ENCODE peak calls at places on chromosomes 6 and 20, in six cellular contexts. One of them, this sample, is unnamed.

GRCh38 chr6:1856381-1856780 is 246.7 kb downstream of the FOXC1 start:
- DNase-seq in stimulated activated CD8-positive, alpha-beta memory T cell treated with anti-CD3 and anti-CD28 coated beads, Interleukin-2, amount 100 ng/mL, for 48 hours: no peak
- DNase-seq in naive B cell: peak; percentile 59
- DNase-seq in stimulated activated CD4-positive, alpha-beta T cell treated with anti-CD3 and anti-CD28 coated beads, Interleukin-15, amount 100 ng/mL, for 24 hours: no peak
- DNase-seq in C1 segment of cervical spinal cord: no peak
- DNase-seq in hypothalamus: no peak
- DNase-seq in this sample: peak; percentile 11

GRCh38 chr6:101806241-101806640 is 412.7 kb downstream of the GRIK2 start:
- DNase-seq in stimulated activated CD8-positive, alpha-beta memory T cell treated with anti-CD3 and anti-CD28 coated beads, Interleukin-2, amount 100 ng/mL, for 48 hours: no peak
- DNase-seq in naive B cell: no peak
- DNase-seq in stimulated activated CD4-positive, alpha-beta T cell treated with anti-CD3 and anti-CD28 coated beads, Interleukin-15, amount 100 ng/mL, for 24 hours: no peak
- DNase-seq in C1 segment of cervical spinal cord: no peak
- DNase-seq in hypothalamus: no peak
- DNase-seq in this sample: peak; percentile 28

GRCh38 chr20:32779500-32780215 is 17.5 kb downstream of the DNMT3B start:
- DNase-seq in stimulated activated CD8-positive, alpha-beta memory T cell treated with anti-CD3 and anti-CD28 coated beads, Interleukin-2, amount 100 ng/mL, for 48 hours: no peak
- DNase-seq in naive B cell: no peak
- DNase-seq in stimulated activated CD4-positive, alpha-beta T cell treated with anti-CD3 and anti-CD28 coated beads, Interleukin-15, amount 100 ng/mL, for 24 hours: no peak
- DNase-seq in C1 segment of cervical spinal cord: no peak
- DNase-seq in hypothalamus: no peak
- DNase-seq in this sample: no peak

GRCh38 chr20:50516935-50517816 is 7.0 kb downstream of the PTPN1 start:
- DNase-seq in stimulated activated CD8-positive, alpha-beta memory T cell treated with anti-CD3 and anti-CD28 coated beads, Interleukin-2, amount 100 ng/mL, for 48 hours: no peak
- DNase-seq in naive B cell: no peak
- DNase-seq in stimulated activated CD4-positive, alpha-beta T cell treated with anti-CD3 and anti-CD28 coated beads, Interleukin-15, amount 100 ng/mL, for 24 hours: no peak
- DNase-seq in C1 segment of cervical spinal cord: no peak
- DNase-seq in hypothalamus: no peak
- DNase-seq in this sample: no peak

GRCh38 chr6:100376103-100376502 is 88.6 kb downstream of the SIM1 start:
- DNase-seq in stimulated activated CD8-positive, alpha-beta memory T cell treated with anti-CD3 and anti-CD28 coated beads, Interleukin-2, amount 100 ng/mL, for 48 hours: no peak
- DNase-seq in naive B cell: no peak
- DNase-seq in stimulated activated CD4-positive, alpha-beta T cell treated with anti-CD3 and anti-CD28 coated beads, Interleukin-15, amount 100 ng/mL, for 24 hours: no peak
- DNase-seq in C1 segment of cervical spinal cord: no peak
- DNase-seq in hypothalamus: no peak
- DNase-seq in this sample: no peak

GRCh38 chr6:72182337-72183246 is 296.2 kb downstream of the RIMS1 start:
- DNase-seq in stimulated activated CD8-positive, alpha-beta memory T cell treated with anti-CD3 and anti-CD28 coated beads, Interleukin-2, amount 100 ng/mL, for 48 hours: no peak
- DNase-seq in naive B cell: peak; percentile 3
- DNase-seq in stimulated activated CD4-positive, alpha-beta T cell treated with anti-CD3 and anti-CD28 coated beads, Interleukin-15, amount 100 ng/mL, for 24 hours: peak; percentile 3
- DNase-seq in C1 segment of cervical spinal cord: no peak
- DNase-seq in hypothalamus: no peak
- DNase-seq in this sample: peak; percentile 68

GRCh38 chr20:13212750-13213149 is 8.3 kb upstream of the ISM1 start:
- DNase-seq in stimulated activated CD8-positive, alpha-beta memory T cell treated with anti-CD3 and anti-CD28 coated beads, Interleukin-2, amount 100 ng/mL, for 48 hours: no peak
- DNase-seq in naive B cell: no peak
- DNase-seq in stimulated activated CD4-positive, alpha-beta T cell treated with anti-CD3 and anti-CD28 coated beads, Interleukin-15, amount 100 ng/mL, for 24 hours: no peak
- DNase-seq in C1 segment of cervical spinal cord: no peak
- DNase-seq in hypothalamus: no peak
- DNase-seq in this sample: peak; percentile 17

GRCh38 chr20:40568200-40568599 is 120.8 kb downstream of the MAFB start:
- DNase-seq in stimulated activated CD8-positive, alpha-beta memory T cell treated with anti-CD3 and anti-CD28 coated beads, Interleukin-2, amount 100 ng/mL, for 48 hours: no peak
- DNase-seq in naive B cell: no peak
- DNase-seq in stimulated activated CD4-positive, alpha-beta T cell treated with anti-CD3 and anti-CD28 coated beads, Interleukin-15, amount 100 ng/mL, for 24 hours: no peak
- DNase-seq in C1 segment of cervical spinal cord: no peak
- DNase-seq in hypothalamus: no peak
- DNase-seq in this sample: peak; percentile 75